ENCODE peak calls at places on chromosomes 12 and 14, in four cellular contexts. One of them, this sample, is unnamed.

GRCh38 chr14:53692451-53693330 is 263.9 kb downstream of the BMP4 start:
- DNase-seq in K562: no peak
- DNase-seq in fibroblast of lung: no peak
- DNase-seq in RWPE1: no peak
- DNase-seq in this sample: no peak

GRCh38 chr14:51458563-51458955 is 193.2 kb upstream of the FRMD6 start:
- DNase-seq in RWPE1: peak
- DNase-seq in fibroblast of lung: peak
- DNase-seq in K562: no peak
- DNase-seq in this sample: no peak

GRCh38 chr12:7150841-7151240 is 20.7 kb downstream of the CLSTN3 start:
- DNase-seq in fibroblast of lung: no peak
- DNase-seq in RWPE1: no peak
- DNase-seq in K562: no peak
- DNase-seq in this sample: no peak

GRCh38 chr14:87131879-87132278 is 861.1 kb downstream of the GALC start:
- DNase-seq in fibroblast of lung: peak
- DNase-seq in RWPE1: peak
- DNase-seq in K562: no peak
- DNase-seq in this sample: no peak

GRCh38 chr14:20093442-20093841 is 17.1 kb upstream of the OR4K17 start:
- DNase-seq in fibroblast of lung: no peak
- DNase-seq in K562: no peak
- DNase-seq in RWPE1: no peak
- DNase-seq in this sample: no peak

GRCh38 chr12:45660330-45660729 is 69.2 kb upstream of the ARID2 start:
- DNase-seq in RWPE1: peak
- DNase-seq in K562: no peak
- DNase-seq in fibroblast of lung: peak
- DNase-seq in this sample: no peak

GRCh38 chr14:93857081-93857480 is 68.8 kb upstream of the PRIMA1 start:
- DNase-seq in fibroblast of lung: no peak
- DNase-seq in RWPE1: no peak
- DNase-seq in K562: no peak
- DNase-seq in this sample: no peak

GRCh38 chr12:181921-182320 is 32.0 kb downstream of the SLC6A12 start:
- DNase-seq in RWPE1: no peak
- DNase-seq in fibroblast of lung: no peak
- DNase-seq in K562: no peak
- DNase-seq in this sample: no peak

GRCh38 chr12:4446335-4446734 is 720 bp upstream of the FGF6 start:
- DNase-seq in fibroblast of lung: no peak
- DNase-seq in K562: no peak
- DNase-seq in RWPE1: no peak
- DNase-seq in this sample: no peak

GRCh38 chr12:46617167-46617566 is 208.6 kb downstream of the SLC38A4 start:
- DNase-seq in fibroblast of lung: peak
- DNase-seq in K562: no peak
- DNase-seq in RWPE1: no peak
- DNase-seq in this sample: no peak

GRCh38 chr12:339557-340195 is 49.4 kb downstream of the KDM5A start:
- DNase-seq in K562: no peak
- DNase-seq in fibroblast of lung: no peak
- DNase-seq in RWPE1: no peak
- DNase-seq in this sample: no peak

GRCh38 chr12:51974646-51975045 is 23.1 kb downstream of the ACVR1B start:
- DNase-seq in K562: no peak
- DNase-seq in fibroblast of lung: no peak
- DNase-seq in RWPE1: no peak
- DNase-seq in this sample: no peak

GRCh38 chr14:77053046-77053841 is 24.7 kb upstream of the IRF2BPL start:
- DNase-seq in K562: peak
- DNase-seq in RWPE1: no peak
- DNase-seq in fibroblast of lung: peak
- DNase-seq in this sample: no peak

GRCh38 chr14:89855961-89856360 is 98.6 kb downstream of the EFCAB11 start:
- DNase-seq in K562: no peak
- DNase-seq in RWPE1: no peak
- DNase-seq in fibroblast of lung: peak
- DNase-seq in this sample: no peak

GRCh38 chr12:115619061-115619460 is 658.4 kb downstream of the MED13L start:
- DNase-seq in K562: no peak
- DNase-seq in fibroblast of lung: no peak
- DNase-seq in RWPE1: no peak
- DNase-seq in this sample: no peak

GRCh38 chr14:60862283-60862682 is 118.6 kb downstream of the TRMT5 start:
- DNase-seq in fibroblast of lung: no peak
- DNase-seq in K562: no peak
- DNase-seq in RWPE1: no peak
- DNase-seq in this sample: no peak

GRCh38 chr14:41597647-41598046 is 9.0 kb upstream of the LRFN5 start:
- DNase-seq in fibroblast of lung: no peak
- DNase-seq in RWPE1: no peak
- DNase-seq in K562: peak
- DNase-seq in this sample: no peak

GRCh38 chr12:93347054-93347786 is 30.5 kb upstream of the NUDT4 start:
- DNase-seq in fibroblast of lung: no peak
- DNase-seq in RWPE1: no peak
- DNase-seq in K562: no peak
- DNase-seq in this sample: no peak

GRCh38 chr12:68391905-68392304 is 59.7 kb upstream of the MDM1 start:
- DNase-seq in fibroblast of lung: no peak
- DNase-seq in RWPE1: no peak
- DNase-seq in K562: no peak
- DNase-seq in this sample: no peak

GRCh38 chr14:79911762-79912161 is 299.5 kb downstream of the DIO2 start:
- DNase-seq in fibroblast of lung: no peak
- DNase-seq in K562: no peak
- DNase-seq in RWPE1: no peak
- DNase-seq in this sample: no peak

GRCh38 chr14:104101086-104101621 is 15.7 kb downstream of the ASPG start:
- DNase-seq in fibroblast of lung: no peak
- DNase-seq in K562: no peak
- DNase-seq in RWPE1: no peak
- DNase-seq in this sample: no peak

GRCh38 chr12:92602476-92602875 is 100.3 kb upstream of the PLEKHG7 start:
- DNase-seq in fibroblast of lung: peak
- DNase-seq in K562: no peak
- DNase-seq in RWPE1: peak
- DNase-seq in this sample: no peak

GRCh38 chr12:96219700-96220206 is 25.6 kb downstream of the ELK3 start:
- DNase-seq in K562: no peak
- DNase-seq in RWPE1: peak
- DNase-seq in fibroblast of lung: peak
- DNase-seq in this sample: peak

GRCh38 chr14:60093606-60094005 is 1.9 kb downstream of the PCNX4 start:
- DNase-seq in K562: no peak
- DNase-seq in fibroblast of lung: peak
- DNase-seq in RWPE1: no peak
- DNase-seq in this sample: no peak

GRCh38 chr12:115657081-115658013 is 620.1 kb downstream of the MED13L start:
- DNase-seq in fibroblast of lung: no peak
- DNase-seq in K562: no peak
- DNase-seq in RWPE1: peak
- DNase-seq in this sample: no peak

GRCh38 chr12:63319386-63319785 is 168.4 kb upstream of the AVPR1A start:
- DNase-seq in RWPE1: peak
- DNase-seq in fibroblast of lung: peak
- DNase-seq in K562: no peak
- DNase-seq in this sample: no peak

GRCh38 chr12:124544311-124544970 is 23.0 kb downstream of the NCOR2 start:
- DNase-seq in RWPE1: no peak
- DNase-seq in K562: no peak
- DNase-seq in fibroblast of lung: no peak
- DNase-seq in this sample: no peak

GRCh38 chr14:77979666-77980351 is 179.9 kb downstream of the ADCK1 start:
- DNase-seq in RWPE1: no peak
- DNase-seq in fibroblast of lung: peak
- DNase-seq in K562: peak
- DNase-seq in this sample: no peak

GRCh38 chr12:30999723-31000122 is 73.2 kb downstream of the TSPAN11 start:
- DNase-seq in RWPE1: no peak
- DNase-seq in fibroblast of lung: no peak
- DNase-seq in K562: no peak
- DNase-seq in this sample: no peak

GRCh38 chr14:71588576-71589215 is 343.5 kb upstream of the RGS6 start:
- DNase-seq in fibroblast of lung: no peak
- DNase-seq in K562: no peak
- DNase-seq in RWPE1: no peak
- DNase-seq in this sample: no peak

GRCh38 chr14:80404413-80404812 is 193.1 kb upstream of the DIO2 start:
- DNase-seq in K562: no peak
- DNase-seq in RWPE1: no peak
- DNase-seq in fibroblast of lung: no peak
- DNase-seq in this sample: no peak

GRCh38 chr12:50715174-50715573 is 48.7 kb upstream of the ATF1 start:
- DNase-seq in RWPE1: no peak
- DNase-seq in K562: no peak
- DNase-seq in fibroblast of lung: peak
- DNase-seq in this sample: no peak

GRCh38 chr12:52992699-52993557 is 13.3 kb upstream of the EIF4B start:
- DNase-seq in K562: peak
- DNase-seq in fibroblast of lung: peak
- DNase-seq in RWPE1: peak
- DNase-seq in this sample: no peak

GRCh38 chr12:112525426-112525809 is 106.7 kb downstream of the PTPN11 start:
- DNase-seq in RWPE1: no peak
- DNase-seq in K562: no peak
- DNase-seq in fibroblast of lung: no peak
- DNase-seq in this sample: no peak

GRCh38 chr14:34874386-34875030 is 652 bp downstream of the BAZ1A start:
- DNase-seq in RWPE1: peak
- DNase-seq in K562: peak
- DNase-seq in fibroblast of lung: peak
- DNase-seq in this sample: no peak

GRCh38 chr12:52270541-52271070 is 3.8 kb upstream of the KRT86 start:
- DNase-seq in fibroblast of lung: no peak
- DNase-seq in K562: no peak
- DNase-seq in RWPE1: no peak
- DNase-seq in this sample: no peak

GRCh38 chr14:61203059-61203753 is 77.9 kb downstream of the TMEM30B start:
- DNase-seq in K562: no peak
- DNase-seq in RWPE1: no peak
- DNase-seq in fibroblast of lung: no peak
- DNase-seq in this sample: no peak

GRCh38 chr12:49304161-49304560 is 9.2 kb downstream of the PRPH start:
- DNase-seq in RWPE1: no peak
- DNase-seq in K562: no peak
- DNase-seq in fibroblast of lung: peak
- DNase-seq in this sample: no peak

GRCh38 chr12:53510181-53510812 is 3.0 kb upstream of the NPFF start:
- DNase-seq in RWPE1: no peak
- DNase-seq in fibroblast of lung: no peak
- DNase-seq in K562: no peak
- DNase-seq in this sample: no peak

DNA sequence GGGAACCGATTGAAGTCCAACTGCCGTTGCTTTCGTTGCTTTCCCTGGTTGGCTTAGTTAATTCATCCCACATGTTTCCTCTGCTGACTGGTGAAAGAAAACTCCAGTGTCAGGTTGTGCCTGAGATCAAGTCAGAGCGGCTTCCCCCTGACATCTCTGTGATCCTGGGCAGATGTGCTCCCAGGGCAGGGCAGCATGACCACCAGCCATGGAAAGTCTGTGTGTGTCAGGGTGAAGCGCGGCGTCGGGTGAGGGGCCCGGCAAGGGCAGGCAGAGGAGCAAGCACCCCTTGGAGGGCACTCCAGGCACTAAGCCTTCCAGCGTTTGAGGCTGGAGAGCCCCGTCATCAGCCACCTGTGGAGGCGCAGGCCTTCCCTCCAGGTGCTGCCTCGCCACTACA is 54.5 kb upstream of the IGF1 start:
- DNase-seq in fibroblast of lung: no peak
- DNase-seq in RWPE1: no peak
- DNase-seq in K562: no peak
- DNase-seq in this sample: no peak
- H3K27ac ChIP-seq in fibroblast of lung: no peak
- H3K27ac ChIP-seq in RWPE1: no peak
- H3K27ac ChIP-seq in K562: no peak
- H3K27ac ChIP-seq in this sample: no peak

GRCh38 chr12:118271199-118271598 is 101.5 kb downstream of the TAOK3 start:
- DNase-seq in fibroblast of lung: no peak
- DNase-seq in K562: no peak
- DNase-seq in RWPE1: peak
- DNase-seq in this sample: no peak
- H3K27ac ChIP-seq in fibroblast of lung: no peak
- H3K27ac ChIP-seq in K562: no peak
- H3K27ac ChIP-seq in RWPE1: no peak
- H3K27ac ChIP-seq in this sample: no peak

DNA sequence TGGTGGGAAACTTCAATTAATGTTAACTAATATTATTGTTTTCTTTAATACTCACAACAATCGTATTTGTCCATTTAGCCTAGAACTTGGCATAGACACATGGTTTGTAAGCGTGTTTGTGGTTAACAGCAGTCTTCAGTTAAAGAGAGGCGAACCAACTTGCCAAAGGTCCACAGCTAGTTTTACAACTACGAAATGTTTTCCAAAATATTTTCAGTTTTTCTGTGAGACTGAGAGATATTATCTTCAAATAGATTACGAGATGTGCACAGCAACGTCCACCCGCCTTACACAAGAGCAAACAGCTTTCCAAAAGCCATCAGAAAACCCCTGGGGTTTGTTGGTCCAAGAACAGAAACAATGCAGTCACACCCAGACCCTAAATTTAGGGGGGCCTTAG is 58.6 kb upstream of the RASSF3 start:
- DNase-seq in fibroblast of lung: no peak
- DNase-seq in K562: no peak
- DNase-seq in RWPE1: no peak
- DNase-seq in this sample: no peak
- H3K27ac ChIP-seq in fibroblast of lung: no peak
- H3K27ac ChIP-seq in K562: no peak
- H3K27ac ChIP-seq in RWPE1: no peak
- H3K27ac ChIP-seq in this sample: no peak

GRCh38 chr14:105853907-105854599 is 327.7 kb downstream of the TMEM121 start:
- DNase-seq in fibroblast of lung: no peak
- DNase-seq in RWPE1: no peak
- DNase-seq in K562: no peak
- DNase-seq in this sample: no peak
- H3K27ac ChIP-seq in fibroblast of lung: no peak
- H3K27ac ChIP-seq in RWPE1: no peak
- H3K27ac ChIP-seq in K562: no peak
- H3K27ac ChIP-seq in this sample: no peak